ENCODE peak calls at places on chromosomes 7 and 10, in five cellular contexts. One of them, this sample, is unnamed.

GRCh38 chr7:86833360-86833759 is 189.7 kb downstream of the GRM3 start:
- DNase-seq in K562: no peak
- DNase-seq in HepG2: no peak
- DNase-seq in SK-N-SH: no peak
- DNase-seq in IMR-90: no peak
- DNase-seq in this sample: no peak

GRCh38 chr7:156118246-156118645 is 306.0 kb upstream of the SHH start:
- DNase-seq in IMR-90: no peak
- DNase-seq in HepG2: no peak
- DNase-seq in K562: no peak
- DNase-seq in SK-N-SH: no peak
- DNase-seq in this sample: no peak

GRCh38 chr7:141646826-141647480 is 55.0 kb downstream of the DENND11 start:
- DNase-seq in IMR-90: peak
- DNase-seq in K562: no peak
- DNase-seq in SK-N-SH: no peak
- DNase-seq in HepG2: no peak
- DNase-seq in this sample: no peak

GRCh38 chr10:88070080-88070880 is 206.9 kb downstream of the PTEN start:
- DNase-seq in HepG2: no peak
- DNase-seq in K562: no peak
- DNase-seq in SK-N-SH: no peak
- DNase-seq in IMR-90: peak
- DNase-seq in this sample: peak

GRCh38 chr10:95651346-95652115 is 5.0 kb downstream of the ALDH18A1 start:
- DNase-seq in HepG2: no peak
- DNase-seq in SK-N-SH: no peak
- DNase-seq in K562: no peak
- DNase-seq in IMR-90: peak
- DNase-seq in this sample: no peak

GRCh38 chr7:131525820-131526219 is 30.6 kb downstream of the PODXL start:
- DNase-seq in SK-N-SH: no peak
- DNase-seq in IMR-90: peak
- DNase-seq in HepG2: no peak
- DNase-seq in K562: no peak
- DNase-seq in this sample: no peak

GRCh38 chr10:89465196-89465595 is 50.8 kb downstream of the IFIT5 start:
- DNase-seq in IMR-90: peak
- DNase-seq in HepG2: no peak
- DNase-seq in K562: no peak
- DNase-seq in SK-N-SH: no peak
- DNase-seq in this sample: no peak

GRCh38 chr7:137847418-137848050 is 760 bp upstream of the DGKI start:
- DNase-seq in IMR-90: no peak
- DNase-seq in K562: no peak
- DNase-seq in SK-N-SH: no peak
- DNase-seq in HepG2: no peak
- DNase-seq in this sample: peak

GRCh38 chr10:88858493-88858892 is 6.8 kb upstream of the ANKRD22 start:
- DNase-seq in SK-N-SH: no peak
- DNase-seq in IMR-90: peak
- DNase-seq in K562: no peak
- DNase-seq in HepG2: no peak
- DNase-seq in this sample: no peak

GRCh38 chr10:95655571-95656290 is 780 bp downstream of the ALDH18A1 start:
- DNase-seq in HepG2: peak
- DNase-seq in SK-N-SH: peak
- DNase-seq in IMR-90: peak
- DNase-seq in K562: peak
- DNase-seq in this sample: peak

GRCh38 chr10:121813211-121813812 is 114.5 kb downstream of the ATE1 start:
- DNase-seq in HepG2: no peak
- DNase-seq in IMR-90: peak
- DNase-seq in K562: no peak
- DNase-seq in SK-N-SH: no peak
- DNase-seq in this sample: no peak

GRCh38 chr10:9096288-9096687 is 1041.8 kb downstream of the GATA3 start:
- DNase-seq in K562: no peak
- DNase-seq in SK-N-SH: no peak
- DNase-seq in HepG2: no peak
- DNase-seq in IMR-90: no peak
- DNase-seq in this sample: no peak

GRCh38 chr10:115947104-115947503 is 325.9 kb downstream of the GFRA1 start:
- DNase-seq in IMR-90: peak
- DNase-seq in SK-N-SH: no peak
- DNase-seq in HepG2: no peak
- DNase-seq in K562: no peak
- DNase-seq in this sample: no peak

DNA sequence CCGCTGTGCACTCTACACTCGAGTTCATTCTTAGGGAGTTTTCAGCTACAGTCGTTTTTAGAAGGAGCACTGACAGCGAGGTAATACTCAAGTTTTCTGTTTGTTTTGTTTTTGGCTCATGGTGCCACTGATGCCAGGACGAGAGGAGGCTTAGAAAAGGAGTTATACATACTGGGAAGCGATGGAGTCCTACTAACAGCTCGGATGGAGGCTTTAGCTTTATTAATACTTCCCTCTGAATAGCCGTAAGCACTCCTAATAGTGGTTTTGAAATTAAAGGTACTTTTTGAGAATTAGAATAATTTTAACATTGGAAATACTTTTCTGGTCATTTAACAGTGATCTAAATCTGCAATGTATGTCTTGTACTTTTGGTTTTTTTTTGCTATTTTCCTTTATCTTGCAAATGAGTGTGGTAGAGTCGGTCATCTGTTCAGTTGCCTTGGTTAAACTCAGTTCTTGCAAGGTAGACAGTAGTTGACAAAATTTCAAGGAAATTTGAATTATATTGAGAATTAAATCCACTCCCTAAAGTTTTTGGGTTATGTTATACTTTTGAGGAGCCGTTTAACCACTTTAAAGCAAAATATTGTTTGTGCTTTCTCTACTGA is 1.4 kb downstream of the HBP1 start:
- DNase-seq in IMR-90: no peak
- DNase-seq in K562: no peak
- DNase-seq in SK-N-SH: no peak
- DNase-seq in HepG2: no peak
- DNase-seq in this sample: no peak
- H3K9ac ChIP-seq in IMR-90: peak
- H3K9ac ChIP-seq in K562: peak
- H3K9ac ChIP-seq in SK-N-SH: peak
- H3K9ac ChIP-seq in HepG2: peak
- H3K9ac ChIP-seq in this sample: peak

GRCh38 chr10:114173680-114174461 is at the start of gene CCDC186:
- DNase-seq in IMR-90: peak
- DNase-seq in K562: peak
- DNase-seq in HepG2: peak
- DNase-seq in SK-N-SH: peak
- DNase-seq in this sample: peak

GRCh38 chr10:114175667-114176066 is 1.7 kb upstream of the CCDC186 start:
- DNase-seq in SK-N-SH: no peak
- DNase-seq in K562: no peak
- DNase-seq in HepG2: no peak
- DNase-seq in IMR-90: no peak
- DNase-seq in this sample: no peak

GRCh38 chr10:114174462-114175190 is 623 bp upstream of the CCDC186 start:
- DNase-seq in K562: no peak
- DNase-seq in HepG2: no peak
- DNase-seq in SK-N-SH: no peak
- DNase-seq in IMR-90: peak
- DNase-seq in this sample: no peak

GRCh38 chr10:114172241-114172640 is 1.8 kb downstream of the CCDC186 start:
- DNase-seq in K562: no peak
- DNase-seq in SK-N-SH: no peak
- DNase-seq in HepG2: peak
- DNase-seq in IMR-90: peak
- DNase-seq in this sample: no peak

GRCh38 chr10:114172776-114173555 is 1.0 kb downstream of the CCDC186 start:
- DNase-seq in HepG2: no peak
- DNase-seq in IMR-90: no peak
- DNase-seq in K562: no peak
- DNase-seq in SK-N-SH: no peak
- DNase-seq in this sample: no peak
- TF ChIP-seq SMC3 in HepG2: no peak
- TF ChIP-seq SMC3 in IMR-90: no peak
- TF ChIP-seq SMC3 in K562: no peak
- TF ChIP-seq SMC3 in SK-N-SH: no peak
- TF ChIP-seq SMC3 in this sample: no peak

DNA sequence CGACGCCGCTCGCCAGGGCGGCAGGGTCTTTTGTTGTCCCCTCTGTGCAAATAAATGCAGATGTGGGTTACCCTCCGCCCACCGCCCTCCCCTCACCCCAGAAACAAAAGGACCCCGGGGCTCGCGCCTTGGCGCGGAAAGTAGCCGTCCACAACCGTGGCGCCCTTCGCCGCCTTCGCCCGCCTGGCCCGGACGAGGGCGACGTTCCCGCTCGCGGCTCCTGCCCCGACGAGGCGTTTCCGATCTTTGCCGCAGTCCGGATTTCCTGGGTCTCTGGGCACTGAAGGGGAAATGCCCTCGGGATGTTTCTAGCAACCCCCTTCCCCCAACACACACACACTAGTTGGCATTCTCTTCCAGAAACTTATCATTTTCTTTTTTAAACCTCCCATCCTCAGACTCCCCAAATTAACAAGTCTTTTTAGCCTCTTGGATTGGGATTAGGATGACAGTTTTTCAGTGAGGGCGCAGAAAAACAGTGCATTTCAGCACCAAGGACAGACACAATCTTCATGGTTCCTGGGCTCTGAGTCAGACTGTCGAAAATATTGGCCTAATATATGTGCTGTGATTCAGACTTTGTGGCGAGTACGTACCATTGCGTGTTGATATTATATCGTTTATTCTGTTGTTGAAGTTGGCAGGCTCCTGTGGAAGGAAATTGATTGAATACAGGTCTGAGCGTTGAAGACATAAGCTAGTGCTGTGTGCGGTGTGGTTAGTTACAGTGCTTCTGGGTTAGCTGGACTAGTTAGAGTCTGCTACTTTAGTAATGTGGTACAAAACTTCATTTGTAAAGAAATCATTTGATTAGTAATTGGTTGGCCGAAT is 803 bp downstream of the PHYHIPL start:
- DNase-seq in HepG2: peak
- DNase-seq in K562: no peak
- DNase-seq in IMR-90: peak
- DNase-seq in SK-N-SH: peak
- DNase-seq in this sample: no peak
- H3K9ac ChIP-seq in HepG2: peak
- H3K9ac ChIP-seq in K562: no peak
- H3K9ac ChIP-seq in IMR-90: no peak
- H3K9ac ChIP-seq in SK-N-SH: no peak
- H3K9ac ChIP-seq in this sample: no peak

GRCh38 chr10:15743443-15743842 is 23.7 kb upstream of the ITGA8 start:
- DNase-seq in K562: no peak
- DNase-seq in HepG2: no peak
- DNase-seq in IMR-90: no peak
- DNase-seq in SK-N-SH: no peak
- DNase-seq in this sample: no peak

GRCh38 chr10:15745748-15746147 is 26.0 kb upstream of the ITGA8 start:
- DNase-seq in IMR-90: peak
- DNase-seq in HepG2: no peak
- DNase-seq in SK-N-SH: no peak
- DNase-seq in K562: no peak
- DNase-seq in this sample: no peak

GRCh38 chr10:15742831-15743230 is 23.1 kb upstream of the ITGA8 start:
- DNase-seq in K562: no peak
- DNase-seq in SK-N-SH: no peak
- DNase-seq in IMR-90: no peak
- DNase-seq in HepG2: no peak
- DNase-seq in this sample: no peak

GRCh38 chr10:15742102-15742501 is 22.4 kb upstream of the ITGA8 start:
- DNase-seq in IMR-90: no peak
- DNase-seq in SK-N-SH: no peak
- DNase-seq in K562: no peak
- DNase-seq in HepG2: no peak
- DNase-seq in this sample: no peak

GRCh38 chr10:15744217-15744865 is 24.6 kb upstream of the ITGA8 start:
- DNase-seq in K562: peak
- DNase-seq in SK-N-SH: peak
- DNase-seq in HepG2: peak
- DNase-seq in IMR-90: peak
- DNase-seq in this sample: no peak
- TF ChIP-seq SMC3 in K562: peak
- TF ChIP-seq SMC3 in SK-N-SH: peak
- TF ChIP-seq SMC3 in HepG2: peak
- TF ChIP-seq SMC3 in IMR-90: peak
- TF ChIP-seq SMC3 in this sample: peak

GRCh38 chr7:7565746-7566650 is 686 bp upstream of the MIOS start:
- DNase-seq in K562: no peak
- DNase-seq in SK-N-SH: peak
- DNase-seq in IMR-90: no peak
- DNase-seq in HepG2: peak
- DNase-seq in this sample: no peak
- H3K9ac ChIP-seq in K562: peak
- H3K9ac ChIP-seq in SK-N-SH: peak
- H3K9ac ChIP-seq in IMR-90: peak
- H3K9ac ChIP-seq in HepG2: peak
- H3K9ac ChIP-seq in this sample: peak

DNA sequence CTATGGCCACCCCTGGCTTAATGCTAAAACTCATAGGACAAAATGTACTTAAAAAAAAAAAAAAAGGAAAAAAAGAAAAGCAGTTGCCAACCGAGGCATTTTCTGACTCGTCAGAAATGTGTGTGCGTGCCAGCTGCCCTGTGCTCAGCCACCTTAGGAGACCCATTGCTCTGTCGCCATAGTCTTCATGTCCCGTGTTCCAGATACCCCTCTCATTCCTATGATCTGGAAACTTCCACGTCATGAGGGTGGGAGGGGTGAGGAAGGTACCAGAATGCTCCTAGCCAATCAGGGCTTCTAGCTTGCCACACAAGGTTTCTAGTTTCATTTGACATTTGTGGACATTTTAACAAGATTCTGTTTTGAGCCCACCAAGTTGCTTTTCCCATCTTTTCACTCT is 212.9 kb downstream of the TCF7L2 start:
- DNase-seq in HepG2: no peak
- DNase-seq in SK-N-SH: no peak
- DNase-seq in IMR-90: no peak
- DNase-seq in K562: no peak
- DNase-seq in this sample: no peak
- TF ChIP-seq SMC3 in HepG2: no peak
- TF ChIP-seq SMC3 in SK-N-SH: no peak
- TF ChIP-seq SMC3 in IMR-90: no peak
- TF ChIP-seq SMC3 in K562: no peak
- TF ChIP-seq SMC3 in this sample: no peak

DNA sequence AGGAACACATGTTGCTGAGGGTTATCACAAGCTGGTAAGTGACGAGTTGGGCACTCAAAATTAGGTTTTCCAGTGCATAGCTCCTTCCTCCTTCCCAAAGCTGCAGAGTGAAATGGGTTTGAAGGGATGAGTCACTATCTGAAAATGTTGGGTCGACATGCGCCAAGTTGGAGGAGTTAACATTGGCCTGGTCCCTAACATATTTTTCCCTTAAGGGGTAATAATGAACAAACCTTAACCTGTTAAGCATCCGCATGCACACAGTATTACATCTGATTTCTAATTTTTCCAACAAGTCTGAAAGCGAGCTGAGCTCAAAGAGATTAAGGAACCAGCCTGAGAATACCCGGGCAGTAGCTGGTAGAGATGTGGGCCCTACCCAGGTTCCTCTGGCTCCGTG is 20.6 kb upstream of the TECTB start:
- DNase-seq in IMR-90: peak
- DNase-seq in SK-N-SH: no peak
- DNase-seq in HepG2: no peak
- DNase-seq in K562: no peak
- DNase-seq in this sample: no peak
- H3K9ac ChIP-seq in IMR-90: no peak
- H3K9ac ChIP-seq in SK-N-SH: no peak
- H3K9ac ChIP-seq in HepG2: peak
- H3K9ac ChIP-seq in K562: no peak
- H3K9ac ChIP-seq in this sample: no peak

GRCh38 chr10:68988530-68989316 is at the start of gene KIFBP:
- DNase-seq in SK-N-SH: peak
- DNase-seq in HepG2: peak
- DNase-seq in IMR-90: peak
- DNase-seq in K562: peak
- DNase-seq in this sample: peak
- TF ChIP-seq SMC3 in SK-N-SH: no peak
- TF ChIP-seq SMC3 in HepG2: no peak
- TF ChIP-seq SMC3 in IMR-90: peak
- TF ChIP-seq SMC3 in K562: peak
- TF ChIP-seq SMC3 in this sample: no peak